ENCODE peak calls at places on chromosomes 13 and 19, in eight cellular contexts. D, H, S, Y, I, C, U and F are unnamed samples.

GRCh38 chr13:34021619-34022018 is 203.7 kb downstream of the RFC3 start:
- DNase-seq in S (no peak), C (no peak), Y (no peak), U (no peak), D (no peak), I (no peak), H (no peak), F (no peak)

GRCh38 chr19:19627716-19628498 is at the start of gene LPAR2:
- DNase-seq in S (no peak), C (peak), D (peak), I (no peak), H (no peak), Y (peak), U (no peak), F (peak)

GRCh38 chr13:28447989-28448388 is 46.9 kb downstream of the FLT1 start:
- DNase-seq in U (no peak), D (no peak), C (no peak), I (no peak), Y (no peak), S (no peak), H (no peak), F (no peak)

GRCh38 chr13:38624822-38625221 is 62.1 kb upstream of the FREM2 start:
- DNase-seq in I (no peak), D (no peak), Y (no peak), C (no peak), U (no peak), H (no peak), S (no peak), F (peak)

GRCh38 chr13:79662882-79663281 is 181.9 kb downstream of the NDFIP2 start:
- DNase-seq in Y (no peak), U (no peak), S (no peak), H (no peak), I (peak), C (no peak), D (no peak), F (no peak)

GRCh38 chr13:45341799-45342584 is 1.0 kb upstream of the TPT1 start:
- DNase-seq in D (peak), I (no peak), C (no peak), Y (no peak), S (peak), U (no peak), H (no peak), F (no peak)

GRCh38 chr19:16571689-16572331 is 405 bp downstream of the SLC35E1 start:
- DNase-seq in S (peak), D (no peak), I (no peak), C (peak), H (no peak), U (no peak), Y (peak), F (no peak)

GRCh38 chr13:77466757-77467156 is 68.7 kb upstream of the SCEL start:
- DNase-seq in U (no peak), Y (no peak), S (no peak), I (no peak), C (no peak), D (no peak), H (no peak), F (no peak)

GRCh38 chr13:110187501-110188161 is 119.3 kb downstream of the COL4A1 start:
- DNase-seq in I (no peak), H (peak), S (no peak), C (no peak), Y (no peak), U (peak), D (peak), F (no peak)

GRCh38 chr13:30698023-30698422 is 37.3 kb upstream of the ALOX5AP start:
- DNase-seq in S (no peak), H (no peak), D (no peak), C (no peak), I (no peak), Y (no peak), U (no peak), F (no peak)

GRCh38 chr13:40653558-40654318 is 12.7 kb downstream of the FOXO1 start:
- DNase-seq in H (no peak), C (no peak), S (no peak), U (no peak), D (no peak), Y (no peak), I (no peak), F (no peak)

GRCh38 chr19:41144403-41144802 is 30.2 kb downstream of the CYP2F1 start:
- DNase-seq in I (peak), U (peak), D (peak), H (peak), Y (peak), C (peak), S (peak), F (peak)

GRCh38 chr19:49805822-49806612 is 7.1 kb downstream of the FUZ start:
- DNase-seq in C (no peak), D (no peak), H (no peak), Y (no peak), I (no peak), U (no peak), S (no peak), F (no peak)

GRCh38 chr13:105984236-105984635 is 551.2 kb downstream of the EFNB2 start:
- DNase-seq in I (no peak), S (no peak), H (no peak), Y (no peak), U (no peak), D (no peak), C (no peak), F (no peak)

GRCh38 chr13:27919934-27920676 is at the start of gene PDX1:
- DNase-seq in S (peak), U (peak), H (no peak), I (peak), Y (no peak), D (no peak), C (peak), F (peak)

GRCh38 chr13:53920916-53921315 is 892.3 kb downstream of the OLFM4 start:
- DNase-seq in D (no peak), Y (no peak), S (no peak), U (no peak), C (no peak), I (no peak), H (no peak), F (no peak)

GRCh38 chr13:41621716-41622508 is 164.6 kb downstream of the RGCC start:
- DNase-seq in C (no peak), U (no peak), Y (no peak), H (no peak), D (no peak), I (peak), S (no peak), F (no peak)

GRCh38 chr13:42363941-42364612 is 92.1 kb downstream of the AKAP11 start:
- DNase-seq in H (no peak), I (no peak), Y (no peak), C (no peak), U (no peak), S (no peak), D (no peak), F (no peak)

GRCh38 chr13:51764184-51765141 is 39.5 kb downstream of the DHRS12 start:
- DNase-seq in H (no peak), U (peak), Y (peak), D (no peak), I (no peak), S (no peak), C (peak), F (no peak)

GRCh38 chr19:9309974-9310446 is 372 bp upstream of the ZNF699 start:
- DNase-seq in S (peak), Y (no peak), D (peak), I (peak), U (peak), H (no peak), C (peak), F (peak)

GRCh38 chr13:97395437-97396136 is 38.4 kb upstream of the RAP2A start:
- DNase-seq in U (no peak), I (no peak), S (no peak), C (no peak), Y (no peak), D (no peak), H (no peak), F (no peak)

GRCh38 chr13:62296812-62297211 is 881.2 kb upstream of the PCDH20 start:
- DNase-seq in U (no peak), D (no peak), S (no peak), C (no peak), I (no peak), H (no peak), Y (no peak), F (no peak)

GRCh38 chr19:776549-776948 is 20.7 kb upstream of the PTBP1 start:
- DNase-seq in Y (no peak), I (no peak), S (no peak), H (no peak), D (no peak), C (no peak), U (no peak), F (no peak)

GRCh38 chr13:109254271-109254670 is 532.1 kb downstream of the IRS2 start:
- DNase-seq in Y (no peak), H (no peak), I (no peak), C (no peak), U (no peak), D (no peak), S (no peak), F (no peak)

GRCh38 chr19:17718467-17718987 is 753 bp upstream of the MAP1S start:
- DNase-seq in U (no peak), Y (no peak), D (no peak), S (no peak), C (no peak), I (no peak), H (no peak), F (no peak)

GRCh38 chr19:58001895-58002369 is 688 bp downstream of the ZNF606 start:
- DNase-seq in C (peak), I (peak), S (no peak), D (no peak), Y (no peak), U (no peak), H (no peak), F (no peak)

GRCh38 chr13:101552797-101553196 is 100.3 kb downstream of the ITGBL1 start:
- DNase-seq in U (peak), C (no peak), D (no peak), S (no peak), I (no peak), Y (no peak), H (peak), F (no peak)

GRCh38 chr19:11577451-11578341 is at the start of gene ACP5:
- DNase-seq in H (no peak), D (peak), C (no peak), I (no peak), Y (no peak), U (no peak), S (no peak), F (no peak)

GRCh38 chr19:11020982-11021759 is 60.3 kb downstream of the SMARCA4 start:
- DNase-seq in I (peak), S (no peak), U (no peak), H (no peak), D (no peak), C (no peak), Y (no peak), F (no peak)

GRCh38 chr13:103788061-103788652 is 721.9 kb upstream of the SLC10A2 start:
- DNase-seq in D (no peak), C (no peak), I (no peak), U (peak), Y (no peak), S (peak), H (no peak), F (peak)

GRCh38 chr19:16045171-16045570 is 31.1 kb upstream of the TPM4 start:
- DNase-seq in C (no peak), Y (no peak), S (no peak), I (no peak), D (no peak), U (no peak), H (no peak), F (no peak)

GRCh38 chr13:43537124-43537523 is 249.6 kb downstream of the ENOX1 start:
- DNase-seq in I (no peak), C (no peak), D (no peak), S (no peak), H (no peak), U (no peak), Y (no peak), F (no peak)

GRCh38 chr13:46075811-46076210 is 23.3 kb upstream of the ZC3H13 start:
- DNase-seq in I (no peak), Y (no peak), H (no peak), C (no peak), S (no peak), D (no peak), U (no peak), F (no peak)

GRCh38 chr13:86960876-86961275 is 710.3 kb upstream of the SLITRK5 start:
- DNase-seq in U (no peak), C (no peak), H (no peak), I (no peak), Y (no peak), D (no peak), S (no peak), F (no peak)

GRCh38 chr13:75544681-75545333 is 4.8 kb upstream of the UCHL3 start:
- DNase-seq in S (no peak), I (no peak), Y (no peak), D (no peak), H (peak), C (no peak), U (no peak), F (no peak)

GRCh38 chr13:112968910-112969691 is at the start of gene MCF2L:
- DNase-seq in D (peak), C (peak), U (peak), S (peak), H (no peak), Y (peak), I (peak), F (peak)

GRCh38 chr19:34975056-34975455 is 11.0 kb upstream of the ZNF792 start:
- DNase-seq in C (no peak), U (no peak), D (no peak), I (no peak), Y (no peak), H (no peak), S (no peak), F (no peak)

GRCh38 chr13:45564108-45564507 is 51.4 kb downstream of the ERICH6B start:
- DNase-seq in C (no peak), S (no peak), U (no peak), H (peak), Y (no peak), D (no peak), I (no peak), F (no peak)